ENCODE peak calls at places on chromosomes 16 and 17, in six cellular contexts. U is A549, C is K562, Z is HepG2, Q is H1, B is tibial nerve. T is an unnamed sample.

GRCh38 chr16:720507-720989 is 398 bp upstream of the ANTKMT start:
- DNase-seq in U (peak), C (peak), Z (no peak), Q (no peak), B (no peak), T (no peak)

GRCh38 chr17:909642-910323 is 69.8 kb downstream of the NXN start:
- DNase-seq in U (no peak), C (no peak), Z (no peak), Q (no peak), B (no peak), T (no peak)

GRCh38 chr17:74059471-74059870 is 144.0 kb upstream of the RPL38 start:
- DNase-seq in U (no peak), C (no peak), Z (no peak), Q (no peak), B (no peak), T (peak)

GRCh38 chr17:19645608-19646250 is 2.8 kb upstream of the ALDH3A2 start:
- DNase-seq in U (peak), C (peak), Z (peak), Q (no peak), B (peak), T (no peak)

GRCh38 chr16:19588661-19589060 is 33.2 kb downstream of the VPS35L start:
- DNase-seq in U (no peak), C (no peak), Z (no peak), Q (no peak), B (no peak), T (no peak)

GRCh38 chr16:55179858-55180585 is 144.0 kb upstream of the IRX6 start:
- DNase-seq in U (no peak), C (no peak), Z (no peak), Q (no peak), B (no peak), T (no peak)

GRCh38 chr17:2990396-2990795 is 73.0 kb downstream of the OR1D5 start:
- DNase-seq in U (no peak), C (no peak), Z (no peak), Q (no peak), B (no peak), T (peak)

GRCh38 chr17:66841328-66841727 is 6.4 kb downstream of the CACNG5 start:
- DNase-seq in U (no peak), C (no peak), Z (no peak), Q (no peak), B (no peak), T (no peak)

GRCh38 chr16:23288726-23289512 is 13.2 kb upstream of the SCNN1B start:
- DNase-seq in U (no peak), C (no peak), Z (no peak), Q (no peak), B (no peak), T (no peak)

GRCh38 chr16:3285131-3285530 is 1.8 kb downstream of the ZNF263 start:
- DNase-seq in U (no peak), C (no peak), Z (no peak), Q (no peak), B (no peak), T (no peak)

DNA sequence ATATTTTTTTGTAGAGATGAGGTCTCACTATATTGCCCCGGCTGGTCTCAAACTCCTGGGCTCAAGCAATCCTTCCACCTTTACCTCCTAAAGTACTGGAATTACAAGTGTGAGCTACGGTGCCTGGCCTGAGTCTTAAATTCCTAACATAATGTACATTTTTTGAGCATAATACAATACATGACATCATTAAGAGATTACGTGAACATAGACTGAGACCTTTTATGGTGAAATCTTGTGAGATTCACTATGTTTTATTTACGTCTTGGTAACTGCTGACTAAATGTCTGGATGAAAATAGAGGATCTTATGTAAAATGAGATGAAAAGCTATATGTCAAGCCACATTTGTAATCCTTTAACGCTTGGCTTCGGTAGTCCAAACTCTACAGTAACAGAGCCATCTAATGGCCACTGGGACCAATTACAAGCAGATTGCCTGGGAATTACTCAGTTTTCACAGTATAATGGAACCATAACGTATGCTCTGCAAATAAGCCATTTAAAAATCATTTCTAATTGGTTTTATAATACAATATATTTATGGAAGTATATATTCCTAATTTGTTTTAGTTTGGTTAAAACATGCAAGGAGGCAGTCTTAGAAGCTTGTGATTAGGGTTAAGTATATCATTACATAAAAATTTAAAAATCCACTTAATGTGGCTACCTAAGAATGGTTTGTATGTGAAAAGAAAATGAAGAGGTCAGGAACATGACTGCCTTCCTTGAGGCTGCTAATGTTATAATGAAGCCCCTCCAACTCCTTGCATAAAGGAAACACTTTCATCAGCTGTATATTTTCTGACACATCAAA is 8.1 kb upstream of the EFCAB13 start:
- DNase-seq in U (peak), C (peak), Z (peak), Q (no peak), B (peak), T (no peak)
- TF ChIP-seq EP300 in U (no peak), C (no peak), Z (no peak), Q (no peak), B (peak), T (no peak)

GRCh38 chr17:28734712-28735241 is 6.2 kb downstream of the NEK8 start:
- DNase-seq in U (no peak), C (no peak), Z (no peak), Q (no peak), B (no peak), T (no peak)
- H3K27ac ChIP-seq in U (peak), C (peak), Z (no peak), Q (no peak), B (no peak), T (no peak)

DNA sequence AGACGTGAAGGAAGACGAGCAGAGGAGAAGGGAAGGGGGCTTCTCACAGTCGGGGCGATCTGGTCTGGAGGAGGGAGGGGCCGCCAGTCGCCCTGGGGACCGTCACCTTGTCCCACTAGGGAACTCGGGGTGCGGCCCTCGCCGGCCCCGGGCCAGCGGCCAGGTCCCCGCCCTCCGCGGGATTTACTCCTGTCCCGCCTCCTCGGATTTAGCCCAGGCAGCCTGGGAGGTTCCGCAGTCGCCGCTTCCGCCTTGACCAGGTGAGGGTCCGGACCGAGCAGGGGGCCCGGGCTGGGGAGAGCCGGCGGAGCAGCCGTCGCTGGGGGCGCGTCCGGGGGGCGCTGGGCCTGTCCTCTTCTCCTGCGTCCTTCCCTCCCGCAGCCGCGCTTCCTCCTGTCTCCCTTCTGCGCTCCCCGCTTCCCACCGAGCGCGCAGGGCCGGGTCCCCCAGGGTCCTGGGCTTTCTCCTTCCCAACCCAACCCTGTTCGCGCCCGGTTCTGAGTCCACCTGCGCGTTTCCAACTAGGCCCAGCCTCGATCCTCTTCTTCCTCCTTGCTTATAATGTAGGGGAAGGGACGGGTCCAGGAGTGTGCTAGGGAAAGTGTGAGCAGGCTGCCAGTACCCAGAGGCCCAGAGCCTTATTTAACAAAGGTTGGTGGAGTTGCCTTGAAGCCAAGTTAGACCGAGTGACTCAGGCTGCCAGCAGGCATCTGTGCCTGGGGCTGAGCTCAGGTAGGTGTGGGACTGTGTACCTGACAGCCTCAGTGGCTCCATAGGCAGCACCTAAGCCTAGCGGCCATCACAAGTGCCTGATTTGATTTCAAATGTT is at the start of gene TNK1:
- DNase-seq in U (no peak), C (peak), Z (peak), Q (no peak), B (no peak), T (peak)
- TF ChIP-seq POLR2A in U (peak), C (peak), Z (no peak), Q (no peak), B (no peak), T (no peak)

DNA sequence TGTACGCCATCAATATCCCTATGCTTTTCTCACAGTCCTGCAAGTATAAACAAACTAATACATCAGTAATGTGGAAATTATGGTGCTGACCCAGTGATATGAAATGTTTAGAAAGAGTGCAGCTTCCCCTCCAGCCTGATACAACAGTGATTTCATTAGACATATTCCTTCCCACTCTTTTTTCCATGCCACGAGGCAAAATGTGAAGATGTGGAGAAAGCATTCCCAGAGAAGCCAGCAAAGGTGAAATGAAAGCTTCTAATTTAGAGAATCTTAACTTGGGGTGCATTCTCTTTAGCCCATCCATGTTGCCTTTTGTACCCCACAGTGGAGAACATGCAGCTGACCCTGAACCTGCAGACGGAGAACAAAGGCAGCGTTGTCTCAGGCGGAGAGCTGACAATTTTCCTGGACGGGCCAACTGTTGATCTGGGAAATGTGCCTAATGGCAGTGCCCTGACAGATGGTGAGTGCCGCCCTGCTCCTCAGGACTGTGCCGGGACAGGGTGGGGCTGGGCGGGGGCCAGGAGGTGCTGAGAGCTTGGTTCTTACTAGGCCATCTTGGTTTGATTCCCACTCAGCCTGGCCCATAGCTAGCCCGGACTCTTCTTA is 77.8 kb downstream of the WWP2 start:
- DNase-seq in U (no peak), C (no peak), Z (peak), Q (no peak), B (no peak), T (peak)
- TF ChIP-seq EP300 in U (no peak), C (no peak), Z (no peak), Q (no peak), B (no peak), T (no peak)

GRCh38 chr17:35373984-35374765 is 754 bp upstream of the SLFN11 start:
- DNase-seq in U (peak), C (no peak), Z (no peak), Q (no peak), B (peak), T (peak)

GRCh38 chr17:35374766-35375344 is 1.4 kb upstream of the SLFN11 start:
- DNase-seq in U (no peak), C (no peak), Z (no peak), Q (no peak), B (no peak), T (no peak)

GRCh38 chr17:35373532-35373983 is at the start of gene SLFN11:
- DNase-seq in U (peak), C (peak), Z (no peak), Q (no peak), B (peak), T (peak)

GRCh38 chr17:35372846-35373531 is 432 bp downstream of the SLFN11 start:
- DNase-seq in U (no peak), C (peak), Z (no peak), Q (no peak), B (no peak), T (peak)

DNA sequence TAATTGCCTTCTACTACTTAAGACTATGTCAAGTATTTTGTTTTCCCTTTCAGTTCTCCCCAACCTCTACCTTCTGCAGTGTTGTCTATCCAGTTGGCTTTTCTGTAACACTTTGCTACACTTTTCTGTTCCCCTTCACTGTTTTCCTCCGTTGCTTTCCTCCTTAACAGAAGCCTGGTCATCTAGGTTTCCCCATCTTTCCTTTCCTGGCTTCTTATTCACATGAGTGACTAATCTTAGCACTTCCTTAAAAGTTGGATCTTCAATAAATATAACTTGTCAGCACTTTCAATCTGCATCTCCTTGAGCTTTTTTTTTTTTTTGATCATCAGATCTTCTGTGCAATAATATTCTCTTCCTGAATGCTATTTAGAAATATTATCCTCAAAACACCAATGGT is 2.8 kb upstream of the SLFN11 start:
- DNase-seq in U (no peak), C (no peak), Z (no peak), Q (no peak), B (no peak), T (no peak)
- H3K27ac ChIP-seq in U (no peak), C (no peak), Z (no peak), Q (no peak), B (peak), T (peak)

T was measured in stomach.